ENCODE peak calls at places on chromosomes 6 and 20, in four cellular contexts. X, R, F and G are unnamed samples.

GRCh38 chr20:57651977-57652864 is 32.0 kb upstream of the ZBP1 start:
- DNase-seq in X (no peak), R (peak; percentile 31), F (no peak), G (no peak)

GRCh38 chr6:32627831-32628230 is 9.4 kb upstream of the HLA-DQA1 start:
- DNase-seq in X (peak; percentile 38), R (no peak), F (peak; percentile 27), G (peak; percentile 13)

GRCh38 chr6:98416027-98416426 is 418.3 kb upstream of the POU3F2 start:
- DNase-seq in X (no peak), R (no peak), F (no peak), G (no peak)

GRCh38 chr20:9218412-9219001 is 149.6 kb downstream of the PLCB4 start:
- DNase-seq in X (peak; percentile 62), R (no peak), F (peak; percentile 60), G (no peak)

GRCh38 chr6:31664790-31665500 is at the start of gene GPANK1:
- DNase-seq in X (peak; percentile 96), R (peak; percentile 93), F (peak; percentile 81), G (peak; percentile 91)

GRCh38 chr6:24251339-24251738 is 106.5 kb downstream of the DCDC2 start:
- DNase-seq in X (no peak), R (no peak), F (no peak), G (no peak)

GRCh38 chr6:89260832-89261231 is 43.7 kb upstream of the GABRR1 start:
- DNase-seq in X (no peak), R (no peak), F (no peak), G (peak; percentile 35)

GRCh38 chr6:36765943-36766648 is 68.5 kb downstream of the RAB44 start:
- DNase-seq in X (peak; percentile 87), R (peak; percentile 85), F (peak; percentile 93), G (peak; percentile 85)

GRCh38 chr6:80214436-80215022 is 108.1 kb downstream of the BCKDHB start:
- DNase-seq in X (peak; percentile 79), R (no peak), F (peak; percentile 26), G (peak; percentile 76)

GRCh38 chr20:10047427-10047826 is 12.6 kb downstream of the ANKEF1 start:
- DNase-seq in X (no peak), R (no peak), F (no peak), G (peak; percentile 15)

GRCh38 chr6:80333342-80333741 is 226.9 kb downstream of the BCKDHB start:
- DNase-seq in X (no peak), R (no peak), F (no peak), G (no peak)

GRCh38 chr6:155077784-155078183 is 82.7 kb downstream of the TIAM2 start:
- DNase-seq in X (no peak), R (no peak), F (no peak), G (no peak)

GRCh38 chr6:126182650-126183311 is 157.1 kb upstream of the CENPW start:
- DNase-seq in X (peak; percentile 22), R (no peak), F (no peak), G (peak; percentile 5)

GRCh38 chr6:21984551-21984950 is 312.3 kb downstream of the PRL start:
- DNase-seq in X (no peak), R (no peak), F (no peak), G (no peak)

GRCh38 chr6:13216236-13216933 is 112.0 kb downstream of the TBC1D7 start:
- DNase-seq in X (no peak), R (no peak), F (no peak), G (no peak)

GRCh38 chr20:9852566-9852965 is 13.7 kb upstream of the PAK5 start:
- DNase-seq in X (no peak), R (no peak), F (no peak), G (no peak)

GRCh38 chr6:107132330-107132954 is 17.1 kb upstream of the BEND3 start:
- DNase-seq in X (peak; percentile 56), R (no peak), F (no peak), G (peak; percentile 41)

GRCh38 chr6:36349240-36349639 is 12.6 kb upstream of the BNIP5 start:
- DNase-seq in X (no peak), R (peak; percentile 25), F (no peak), G (peak; percentile 82)

GRCh38 chr6:43759157-43759925 is 10.7 kb upstream of the VEGFA start:
- DNase-seq in X (no peak), R (no peak), F (no peak), G (no peak)

GRCh38 chr6:34663887-34664269 is 32.7 kb downstream of the ILRUN start:
- DNase-seq in X (peak; percentile 26), R (no peak), F (no peak), G (no peak)

GRCh38 chr6:3522561-3523287 is 65.9 kb upstream of the SLC22A23 start:
- DNase-seq in X (peak; percentile 74), R (no peak), F (peak; percentile 65), G (no peak)

GRCh38 chr20:44287272-44288097 is 23.5 kb downstream of the FITM2 start:
- DNase-seq in X (peak; percentile 36), R (no peak), F (no peak), G (no peak)

GRCh38 chr6:2632368-2632767 is 118.4 kb downstream of the MYLK4 start:
- DNase-seq in X (no peak), R (no peak), F (no peak), G (no peak)

GRCh38 chr6:125802383-125802782 is 11.6 kb downstream of the NCOA7 start:
- DNase-seq in X (no peak), R (no peak), F (no peak), G (no peak)

GRCh38 chr6:97668716-97669115 is 385.7 kb upstream of the MMS22L start:
- DNase-seq in X (peak; percentile 1), R (no peak), F (no peak), G (no peak)

GRCh38 chr6:130223508-130223907 is 757 bp upstream of the SAMD3 start:
- DNase-seq in X (peak; percentile 5), R (no peak), F (no peak), G (no peak)

GRCh38 chr20:33370296-33370695 is 31.0 kb downstream of the CDK5RAP1 start:
- DNase-seq in X (peak; percentile 6), R (no peak), F (no peak), G (no peak)

GRCh38 chr6:128368213-128369000 is 152.0 kb downstream of the PTPRK start:
- DNase-seq in X (no peak), R (no peak), F (no peak), G (peak; percentile 55)

GRCh38 chr20:49595811-49596545 is 28.0 kb upstream of the PTGIS start:
- DNase-seq in X (peak; percentile 51), R (no peak), F (no peak), G (no peak)

GRCh38 chr6:15443119-15443518 is 197.2 kb downstream of the JARID2 start:
- DNase-seq in X (peak; percentile 88), R (no peak), F (peak; percentile 63), G (no peak)

GRCh38 chr20:1309439-1309847 is 19.5 kb downstream of the SDCBP2 start:
- DNase-seq in X (no peak), R (no peak), F (no peak), G (no peak)

GRCh38 chr6:27214126-27214601 is 33.3 kb upstream of the PRSS16 start:
- DNase-seq in X (peak; percentile 32), R (no peak), F (no peak), G (no peak)

GRCh38 chr6:123810214-123810613 is 6.5 kb downstream of the NKAIN2 start:
- DNase-seq in X (no peak), R (no peak), F (no peak), G (no peak)